ENCODE peak calls at places on chromosome 2, in six cellular contexts. J is cardiac fibroblast, S is glutamatergic neuron, F is foreskin fibroblast, C is H9, G is mesothelial cell of epicardium. L is an unnamed sample.

GRCh38 chr2:43841949-43842865 is 3.4 kb downstream of the ABCG8 start:
- DNase-seq in G (no peak), F (no peak), C (no peak), J (no peak), S (no peak), L (no peak)

GRCh38 chr2:10448646-10449480 is 736 bp upstream of the ODC1 start:
- DNase-seq in C (peak), S (peak), F (no peak), J (peak), G (peak), L (peak)

GRCh38 chr2:73925033-73925704 is 1.5 kb upstream of the DGUOK start:
- DNase-seq in G (no peak), C (peak), S (no peak), F (no peak), J (no peak), L (no peak)

GRCh38 chr2:223944166-223944703 is 900 bp downstream of the WDFY1 start:
- DNase-seq in F (no peak), S (peak), C (peak), G (peak), J (no peak), L (no peak)

GRCh38 chr2:10141736-10142639 is 19.4 kb downstream of the RRM2 start:
- DNase-seq in F (no peak), G (no peak), C (peak), S (peak), J (peak), L (no peak)

GRCh38 chr2:164981217-164981990 is 26.1 kb upstream of the SLC38A11 start:
- DNase-seq in J (no peak), F (peak), S (no peak), G (no peak), C (no peak), L (no peak)

GRCh38 chr2:27049422-27050280 is 1.8 kb upstream of the AGBL5 start:
- DNase-seq in J (no peak), C (no peak), F (no peak), G (no peak), S (peak), L (peak)

GRCh38 chr2:85989288-85989865 is 100.6 kb upstream of the ST3GAL5 start:
- DNase-seq in S (no peak), J (no peak), F (no peak), G (no peak), C (peak), L (no peak)

GRCh38 chr2:239939736-239940483 is 85.2 kb downstream of the NDUFA10 start:
- DNase-seq in F (no peak), J (no peak), S (peak), C (peak), G (no peak), L (no peak)

GRCh38 chr2:227819398-227819697 is 5.7 kb downstream of the CCL20 start:
- DNase-seq in C (no peak), F (no peak), S (no peak), G (no peak), J (no peak), L (no peak)

GRCh38 chr2:46481541-46482193 is 2.3 kb downstream of the TMEM247 start:
- DNase-seq in S (no peak), J (peak), C (no peak), F (peak), G (no peak), L (no peak)

GRCh38 chr2:178295115-178295514 is 100.8 kb downstream of the OSBPL6 start:
- DNase-seq in C (no peak), S (no peak), J (no peak), G (no peak), F (no peak), L (no peak)

GRCh38 chr2:85718885-85719487 is 24.8 kb downstream of the GNLY start:
- DNase-seq in J (no peak), S (no peak), G (no peak), F (no peak), C (no peak), L (no peak)

GRCh38 chr2:25421289-25421688 is 79.6 kb upstream of the DNMT3A start:
- DNase-seq in J (no peak), G (no peak), C (no peak), S (no peak), F (no peak), L (no peak)

GRCh38 chr2:3633089-3633981 is 24.7 kb upstream of the ALLC start:
- DNase-seq in S (no peak), J (peak), C (peak), G (peak), F (peak), L (no peak)

GRCh38 chr2:74516070-74516633 is 1.9 kb downstream of the TLX2 start:
- DNase-seq in G (peak), S (peak), F (peak), C (peak), J (peak), L (peak)

GRCh38 chr2:21484643-21485042 is 360.9 kb downstream of the TDRD15 start:
- DNase-seq in F (no peak), S (no peak), G (no peak), C (no peak), J (no peak), L (no peak)

GRCh38 chr2:26576565-26577441 is 64.4 kb downstream of the CIB4 start:
- DNase-seq in C (no peak), F (no peak), G (no peak), J (no peak), S (peak), L (no peak)

GRCh38 chr2:179991344-179991743 is 15.8 kb downstream of the CWC22 start:
- DNase-seq in G (no peak), F (no peak), S (no peak), J (peak), C (peak), L (no peak)

GRCh38 chr2:231597014-231597611 is 4.4 kb downstream of the TEX44 start:
- DNase-seq in G (no peak), F (peak), S (no peak), C (no peak), J (peak), L (no peak)

GRCh38 chr2:120912101-120912985 is 176.7 kb downstream of the GLI2 start:
- DNase-seq in F (peak), J (peak), S (no peak), G (no peak), C (no peak), L (no peak)

GRCh38 chr2:72293620-72294019 is 146.0 kb upstream of the CYP26B1 start:
- DNase-seq in J (peak), F (peak), G (no peak), C (no peak), S (no peak), L (no peak)

GRCh38 chr2:218290316-218291261 is 1.7 kb downstream of the TMBIM1 start:
- DNase-seq in G (no peak), S (no peak), F (no peak), C (no peak), J (no peak), L (no peak)

GRCh38 chr2:181978351-181979150 is 7.1 kb upstream of the PPP1R1C start:
- DNase-seq in J (no peak), F (no peak), G (no peak), C (no peak), S (no peak), L (no peak)

GRCh38 chr2:56680971-56681631 is 497.3 kb downstream of the CCDC85A start:
- DNase-seq in C (no peak), S (no peak), G (no peak), J (peak), F (no peak), L (no peak)

GRCh38 chr2:237980751-237981150 is 13.9 kb downstream of the UBE2F start:
- DNase-seq in S (no peak), C (no peak), G (no peak), F (no peak), J (no peak), L (no peak)

GRCh38 chr2:191178806-191179514 is 28.2 kb upstream of the STAT4 start:
- DNase-seq in S (no peak), C (no peak), G (no peak), F (peak), J (peak), L (no peak)

GRCh38 chr2:236972491-236973379 is 113.0 kb upstream of the COPS8 start:
- DNase-seq in G (no peak), S (peak), C (peak), F (peak), J (peak), L (no peak)

GRCh38 chr2:120978359-120979050 is 242.8 kb downstream of the GLI2 start:
- DNase-seq in C (no peak), J (no peak), F (no peak), G (no peak), S (peak), L (no peak)

GRCh38 chr2:108978709-108979111 is 10.3 kb downstream of the EDAR start:
- DNase-seq in J (no peak), F (no peak), C (no peak), G (no peak), S (no peak), L (no peak)

GRCh38 chr2:227360351-227360750 is 18.8 kb downstream of the TM4SF20 start:
- DNase-seq in F (no peak), S (no peak), G (no peak), J (no peak), C (no peak), L (no peak)

GRCh38 chr2:167342769-167343168 is 454.5 kb downstream of the XIRP2 start:
- DNase-seq in G (no peak), S (no peak), F (no peak), J (no peak), C (no peak), L (no peak)

GRCh38 chr2:223001831-223002230 is 50.2 kb upstream of the KCNE4 start:
- DNase-seq in C (no peak), F (no peak), G (no peak), S (no peak), J (no peak), L (no peak)

GRCh38 chr2:63018439-63018838 is 32.2 kb upstream of the OTX1 start:
- DNase-seq in F (no peak), S (no peak), J (no peak), C (no peak), G (no peak), L (no peak)

GRCh38 chr2:63027220-63027619 is 23.4 kb upstream of the OTX1 start:
- DNase-seq in G (no peak), F (no peak), J (no peak), S (no peak), C (no peak), L (no peak)

GRCh38 chr2:63029058-63029457 is 21.6 kb upstream of the OTX1 start:
- DNase-seq in S (no peak), J (no peak), F (peak), C (no peak), G (no peak), L (no peak)

GRCh38 chr2:63023444-63023843 is 27.2 kb upstream of the OTX1 start:
- DNase-seq in F (peak), S (no peak), C (peak), G (no peak), J (peak), L (no peak)
- TF ChIP-seq CTCF in F (no peak), S (no peak), C (peak), G (no peak), J (peak), L (peak)

GRCh38 chr2:152648336-152648735 is 68.9 kb downstream of the PRPF40A start:
- DNase-seq in J (peak), C (no peak), F (no peak), G (no peak), S (no peak), L (no peak)
- TF ChIP-seq CTCF in J (peak), C (peak), F (peak), G (peak), S (no peak), L (peak)

DNA sequence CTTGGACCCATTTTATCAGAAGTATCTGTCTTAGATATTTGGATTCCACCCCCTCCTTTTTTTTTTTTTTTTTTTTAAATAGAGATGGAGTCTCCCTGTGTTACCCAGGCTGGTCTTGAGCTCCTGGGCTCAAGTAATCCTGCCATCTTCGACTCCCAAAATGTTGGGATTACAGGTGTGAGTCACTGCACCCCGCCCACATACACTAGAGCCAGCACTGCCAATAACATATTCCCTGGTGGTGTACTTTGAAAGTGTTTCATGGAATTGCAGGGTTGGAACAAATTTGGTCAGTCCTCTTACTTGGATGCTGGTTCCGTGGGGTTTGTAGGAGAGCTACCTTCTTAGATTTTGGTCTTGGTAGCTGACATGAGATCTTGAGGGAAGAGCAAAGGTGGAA is 15.0 kb downstream of the PDCL3 start:
- DNase-seq in J (no peak), F (no peak), C (no peak), S (no peak), G (no peak), L (no peak)
- TF ChIP-seq CTCF in J (no peak), F (no peak), C (no peak), S (no peak), G (no peak), L (no peak)

GRCh38 chr2:104804148-104804890 is 49.6 kb upstream of the POU3F3 start:
- DNase-seq in S (no peak), C (peak), G (no peak), J (no peak), F (no peak), L (no peak)
- TF ChIP-seq CTCF in S (no peak), C (peak), G (no peak), J (no peak), F (no peak), L (no peak)

GRCh38 chr2:232888839-232889529 is 18.9 kb downstream of the SNORC start:
- DNase-seq in G (no peak), F (no peak), J (no peak), S (peak), C (no peak), L (no peak)

GRCh38 chr2:232888099-232888836 is 18.2 kb downstream of the SNORC start:
- DNase-seq in C (no peak), G (no peak), J (no peak), F (no peak), S (no peak), L (no peak)

GRCh38 chr2:232886176-232886575 is 16.1 kb downstream of the SNORC start:
- DNase-seq in S (no peak), F (no peak), G (no peak), J (no peak), C (no peak), L (no peak)

GRCh38 chr2:232886632-232887031 is 16.6 kb downstream of the SNORC start:
- DNase-seq in G (no peak), C (no peak), S (peak), J (no peak), F (no peak), L (no peak)

DNA sequence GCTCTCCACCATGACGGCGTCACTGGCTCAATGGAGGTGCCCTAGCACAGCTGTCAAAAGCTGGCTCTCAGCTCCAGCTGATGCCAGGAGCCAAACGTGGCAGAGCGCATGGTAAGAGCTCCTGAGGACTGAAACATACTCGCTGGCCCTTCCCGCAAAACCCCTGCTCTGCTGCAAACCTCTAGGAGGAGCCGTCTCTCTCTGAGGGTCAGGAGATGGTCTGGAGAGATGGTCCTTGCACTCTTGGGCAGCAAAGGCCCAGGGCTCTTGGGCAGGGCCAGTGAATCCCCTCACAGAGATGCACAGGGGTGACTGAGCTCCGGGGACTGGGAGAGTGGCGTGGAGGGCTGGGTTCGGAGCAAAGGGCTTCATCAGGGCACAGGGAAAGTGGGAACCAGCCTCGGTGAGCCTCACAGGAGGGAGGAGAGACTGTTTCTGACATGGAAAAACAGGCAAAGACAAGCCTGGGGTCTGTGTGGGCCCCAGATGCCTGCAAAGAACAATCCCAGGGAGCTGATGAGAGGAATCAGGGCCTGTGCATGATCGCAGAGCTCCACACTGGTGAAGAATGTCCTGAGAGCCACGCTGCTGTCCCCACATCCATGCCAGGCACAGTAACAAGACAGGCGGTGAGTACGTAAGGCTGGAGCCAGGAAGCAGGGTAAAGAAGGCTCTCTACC is 17.2 kb downstream of the SNORC start:
- DNase-seq in J (no peak), F (no peak), G (no peak), C (peak), S (peak), L (no peak)
- TF ChIP-seq CTCF in J (peak), F (peak), G (no peak), C (peak), S (no peak), L (no peak)

DNA sequence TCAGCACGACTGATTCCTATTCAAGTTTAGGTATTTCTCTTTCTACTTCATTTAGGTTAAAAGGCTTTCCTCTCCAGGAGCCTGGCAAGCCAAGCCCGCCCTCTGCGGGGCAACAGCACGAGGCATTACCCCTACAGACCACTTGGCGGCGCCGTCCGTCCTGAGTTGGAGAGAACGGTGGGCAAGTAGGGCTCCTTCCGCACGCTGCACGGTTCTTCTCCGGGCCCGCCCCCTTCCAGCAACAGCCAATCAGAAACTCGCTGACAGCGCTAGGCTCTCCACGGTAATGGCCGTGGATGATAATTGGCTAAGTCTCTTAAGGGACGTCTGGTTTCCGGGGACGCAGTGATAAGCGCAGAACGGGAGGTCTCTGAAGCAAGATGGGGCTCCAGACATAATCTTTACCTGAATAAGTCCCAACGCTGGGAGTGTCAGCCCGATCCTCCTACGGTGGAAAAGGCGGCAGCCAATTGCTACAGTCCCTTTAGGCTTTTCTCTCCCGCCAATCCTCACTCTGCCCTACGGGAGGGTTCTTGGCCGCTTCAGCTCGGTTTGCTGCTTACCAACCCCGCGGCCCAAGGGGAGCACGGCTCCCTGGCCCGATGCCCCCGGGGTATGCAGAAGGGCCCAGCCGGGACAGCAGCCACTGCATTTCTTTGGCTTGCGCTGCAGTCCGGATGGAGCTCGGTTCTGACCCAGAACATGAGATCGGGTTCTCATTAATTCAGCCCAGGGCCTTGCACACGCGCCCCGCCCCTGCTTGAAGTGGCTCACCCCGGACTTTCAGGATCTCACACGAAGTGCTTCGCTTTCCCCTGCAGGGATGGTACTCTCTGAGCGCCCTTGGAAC is 206.9 kb upstream of the PKDCC start:
- DNase-seq in F (peak), C (peak), S (peak), G (peak), J (peak), L (peak)
- TF ChIP-seq CTCF in F (peak), C (peak), S (peak), G (peak), J (peak), L (peak)

DNA sequence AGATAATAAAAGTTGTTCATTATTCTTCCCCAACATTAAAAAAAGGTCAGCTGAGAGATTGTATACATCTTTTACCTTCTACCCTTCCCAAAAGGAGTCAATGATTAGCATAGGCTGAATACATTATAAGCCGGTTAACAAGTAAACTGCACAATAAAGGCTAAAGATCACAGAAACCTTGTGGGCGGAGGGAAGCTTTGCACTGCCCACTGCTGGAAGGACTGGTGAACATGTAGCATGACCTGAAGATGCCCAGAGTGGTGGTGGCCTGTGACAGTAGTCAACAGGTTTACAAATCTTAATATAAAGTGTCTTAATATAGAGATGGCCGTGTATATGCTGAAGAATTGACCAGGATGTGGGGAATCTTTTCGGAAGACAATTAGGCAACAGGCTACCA is 35.6 kb downstream of the ARL5A start:
- DNase-seq in G (no peak), S (no peak), C (no peak), J (no peak), F (no peak), L (no peak)
- TF ChIP-seq CTCF in G (no peak), S (no peak), C (peak), J (no peak), F (no peak), L (no peak)

DNA sequence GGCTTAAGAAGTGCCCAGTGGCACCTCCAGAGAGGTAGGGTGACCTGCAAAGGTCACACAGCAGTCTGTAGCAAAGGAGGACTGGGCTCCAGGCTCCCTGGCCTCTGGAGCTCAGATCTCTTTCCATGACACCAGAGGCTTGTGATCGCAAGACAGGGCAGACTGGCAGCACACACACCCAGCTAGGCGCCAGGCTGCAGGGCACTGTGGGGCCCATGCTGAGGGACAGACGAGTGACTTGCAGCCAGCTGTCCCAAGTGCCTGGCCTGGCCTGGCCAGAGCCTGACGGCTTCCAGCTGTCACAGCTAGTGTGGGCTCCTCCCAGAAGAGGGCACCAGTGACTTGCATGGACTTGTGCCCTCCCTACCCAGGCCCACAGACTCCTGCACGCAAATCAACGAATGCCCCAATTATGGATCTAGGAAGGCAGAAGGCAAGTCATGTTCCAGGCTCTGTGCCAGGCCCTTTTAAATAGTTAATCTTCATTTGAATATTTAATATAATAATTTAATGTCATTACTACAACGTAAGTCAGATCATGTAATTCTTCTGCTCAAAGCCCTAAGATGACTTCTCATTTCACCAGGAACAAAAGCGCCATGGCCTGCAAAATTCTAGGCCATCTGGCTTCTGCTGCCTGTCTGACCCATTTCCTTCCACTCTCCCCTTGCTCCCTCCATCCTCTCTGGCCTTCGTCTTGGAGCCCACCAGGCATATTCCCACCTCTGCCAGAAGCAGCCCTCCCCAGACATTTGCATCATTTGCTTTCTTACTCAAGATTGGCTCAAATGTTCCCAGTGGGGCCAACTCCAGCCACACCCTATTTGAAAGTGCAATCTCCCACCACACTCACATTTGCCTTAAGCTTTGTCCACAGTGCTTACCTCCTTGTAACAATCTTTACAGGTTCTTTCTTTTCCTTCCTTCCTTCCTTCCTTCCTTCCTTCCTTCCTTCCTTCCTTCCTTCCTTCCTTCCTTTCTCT is 3.7 kb upstream of the SPEG start:
- DNase-seq in J (peak), G (no peak), F (peak), S (no peak), C (peak), L (no peak)
- TF ChIP-seq CTCF in J (peak), G (no peak), F (peak), S (no peak), C (peak), L (peak)